ENCODE peak calls at places on chromosomes 4 and X, in four cellular contexts. B is ascending aorta; T is MV-4-11; X is activated CD8-positive, alpha-beta memory T cell treated with anti-CD3 and anti-CD28 coated beads for 1 hour. W is an unnamed sample.

GRCh38 chrX:154096140-154097002 is 1.1 kb downstream of the MECP2 start:
- DNase-seq in B (no peak), T (no peak), X (no peak), W (peak; percentile 8)

GRCh38 chrX:1025413-1025812 is 187.0 kb downstream of the CRLF2 start:
- DNase-seq in B (no peak), T (no peak), X (no peak), W (no peak)

GRCh38 chrX:39196192-39197102 is 395.2 kb downstream of the MID1IP1 start:
- DNase-seq in B (no peak), T (peak; percentile 86), X (no peak), W (peak; percentile 11)

GRCh38 chrX:12322031-12322430 is 183.8 kb downstream of the FRMPD4 start:
- DNase-seq in B (no peak), T (no peak), X (no peak), W (no peak)

GRCh38 chrX:2819345-2820130 is 9.2 kb upstream of the GYG2 start:
- DNase-seq in B (no peak), T (no peak), X (no peak), W (no peak)

GRCh38 chrX:10534611-10535010 is 85.8 kb downstream of the MID1 start:
- DNase-seq in B (no peak), T (no peak), X (no peak), W (no peak)

GRCh38 chrX:148681605-148682004 is 181.2 kb downstream of the AFF2 start:
- DNase-seq in B (no peak), T (no peak), X (no peak), W (no peak)

GRCh38 chr4:148327683-148328082 is 114.5 kb downstream of the NR3C2 start:
- DNase-seq in B (no peak), T (no peak), X (no peak), W (no peak)

GRCh38 chr4:38154681-38155588 is 194.7 kb downstream of the PTTG2 start:
- DNase-seq in B (no peak), T (peak; percentile 67), X (no peak), W (no peak)

GRCh38 chrX:150062292-150063137 is 124.2 kb upstream of the EOLA2 start:
- DNase-seq in B (no peak), T (peak; percentile 72), X (no peak), W (no peak)

GRCh38 chr4:169791064-169791463 is 33.3 kb upstream of the HPF1 start:
- DNase-seq in B (no peak), T (no peak), X (no peak), W (no peak)

GRCh38 chrX:129139837-129140679 is 383.2 kb downstream of the SMARCA1 start:
- DNase-seq in B (no peak), T (no peak), X (no peak), W (no peak)

GRCh38 chr4:151193414-151193813 is 83.5 kb upstream of the PRSS48 start:
- DNase-seq in B (no peak), T (no peak), X (no peak), W (no peak)

GRCh38 chr4:7650606-7651400 is 216.1 kb upstream of the PSAPL1 start:
- DNase-seq in B (no peak), T (peak; percentile 37), X (no peak), W (no peak)

GRCh38 chr4:124322234-124322831 is 390.2 kb downstream of the ANKRD50 start:
- DNase-seq in B (no peak), T (peak; percentile 27), X (no peak), W (no peak)

GRCh38 chrX:131747173-131747572 is 203.3 kb downstream of the OR13H1 start:
- DNase-seq in B (no peak), T (no peak), X (no peak), W (no peak)

GRCh38 chr4:2411786-2412510 is 6.5 kb downstream of the ZFYVE28 start:
- DNase-seq in B (no peak), T (no peak), X (no peak), W (no peak)

GRCh38 chr4:78951862-78952472 is 12.7 kb upstream of the PAQR3 start:
- DNase-seq in B (no peak), T (peak; percentile 22), X (no peak), W (peak; percentile 12)

GRCh38 chr4:54372951-54373350 is 143.9 kb downstream of the PDGFRA start:
- DNase-seq in B (no peak), T (no peak), X (no peak), W (no peak)

GRCh38 chr4:183241322-183241640 is 78.8 kb downstream of the CLDN22 start:
- DNase-seq in B (no peak), T (no peak), X (no peak), W (no peak)

GRCh38 chrX:13506574-13506973 is 62.8 kb upstream of the EGFL6 start:
- DNase-seq in B (no peak), T (peak; percentile 14), X (peak; percentile 23), W (peak; percentile 31)

GRCh38 chr4:99669084-99669483 is 11.5 kb upstream of the C4orf54 start:
- DNase-seq in B (no peak), T (no peak), X (no peak), W (no peak)

GRCh38 chr4:177229331-177229730 is 80.3 kb upstream of the NEIL3 start:
- DNase-seq in B (no peak), T (peak; percentile 16), X (no peak), W (no peak)